ENCODE peak calls at places on chromosomes 2 and 18, in ten cellular contexts. One of them, this sample, is unnamed.

GRCh38 chr18:44067201-44067600 is 613.5 kb upstream of the SETBP1 start:
- DNase-seq in breast epithelium: no peak
- DNase-seq in mammary epithelial cell: no peak
- DNase-seq in pancreas: no peak
- DNase-seq in left ventricle myocardium inferior: no peak
- DNase-seq in AG04450: no peak
- DNase-seq in neuronal stem cell: no peak
- DNase-seq in AG04449: no peak
- DNase-seq in astrocyte of the spinal cord: no peak
- DNase-seq in tibial artery: no peak
- DNase-seq in this sample: no peak

GRCh38 chr2:53058526-53058925 is 709.1 kb upstream of the CHAC2 start:
- DNase-seq in breast epithelium: no peak
- DNase-seq in mammary epithelial cell: peak
- DNase-seq in pancreas: no peak
- DNase-seq in left ventricle myocardium inferior: no peak
- DNase-seq in AG04450: no peak
- DNase-seq in neuronal stem cell: no peak
- DNase-seq in AG04449: no peak
- DNase-seq in astrocyte of the spinal cord: peak
- DNase-seq in tibial artery: no peak
- DNase-seq in this sample: no peak

GRCh38 chr2:213022987-213023386 is 128.4 kb downstream of the IKZF2 start:
- DNase-seq in breast epithelium: no peak
- DNase-seq in mammary epithelial cell: no peak
- DNase-seq in pancreas: no peak
- DNase-seq in left ventricle myocardium inferior: no peak
- DNase-seq in AG04450: no peak
- DNase-seq in neuronal stem cell: no peak
- DNase-seq in AG04449: no peak
- DNase-seq in astrocyte of the spinal cord: no peak
- DNase-seq in tibial artery: no peak
- DNase-seq in this sample: no peak

GRCh38 chr2:887639-888038 is 63.0 kb upstream of the SNTG2 start:
- DNase-seq in breast epithelium: no peak
- DNase-seq in mammary epithelial cell: no peak
- DNase-seq in pancreas: no peak
- DNase-seq in left ventricle myocardium inferior: no peak
- DNase-seq in AG04450: no peak
- DNase-seq in neuronal stem cell: no peak
- DNase-seq in AG04449: no peak
- DNase-seq in astrocyte of the spinal cord: no peak
- DNase-seq in tibial artery: no peak
- DNase-seq in this sample: no peak

GRCh38 chr2:24919977-24920812 is at the start of gene ADCY3:
- DNase-seq in breast epithelium: peak
- DNase-seq in mammary epithelial cell: peak
- DNase-seq in pancreas: no peak
- DNase-seq in left ventricle myocardium inferior: peak
- DNase-seq in AG04450: no peak
- DNase-seq in neuronal stem cell: peak
- DNase-seq in AG04449: no peak
- DNase-seq in astrocyte of the spinal cord: no peak
- DNase-seq in tibial artery: no peak
- DNase-seq in this sample: peak

GRCh38 chr2:70834881-70835280 is 735 bp downstream of the CD207 start:
- DNase-seq in breast epithelium: no peak
- DNase-seq in mammary epithelial cell: no peak
- DNase-seq in pancreas: no peak
- DNase-seq in left ventricle myocardium inferior: no peak
- DNase-seq in AG04450: no peak
- DNase-seq in neuronal stem cell: no peak
- DNase-seq in AG04449: no peak
- DNase-seq in astrocyte of the spinal cord: no peak
- DNase-seq in tibial artery: no peak
- DNase-seq in this sample: no peak

GRCh38 chr2:139825726-139826125 is 1045.5 kb upstream of the NXPH2 start:
- DNase-seq in breast epithelium: no peak
- DNase-seq in mammary epithelial cell: peak
- DNase-seq in pancreas: no peak
- DNase-seq in left ventricle myocardium inferior: no peak
- DNase-seq in AG04450: no peak
- DNase-seq in neuronal stem cell: no peak
- DNase-seq in AG04449: no peak
- DNase-seq in astrocyte of the spinal cord: no peak
- DNase-seq in tibial artery: no peak
- DNase-seq in this sample: no peak

GRCh38 chr18:75937306-75937705 is 509.8 kb upstream of the SMIM21 start:
- DNase-seq in breast epithelium: no peak
- DNase-seq in mammary epithelial cell: no peak
- DNase-seq in pancreas: no peak
- DNase-seq in left ventricle myocardium inferior: no peak
- DNase-seq in AG04450: no peak
- DNase-seq in neuronal stem cell: no peak
- DNase-seq in AG04449: no peak
- DNase-seq in astrocyte of the spinal cord: no peak
- DNase-seq in tibial artery: no peak
- DNase-seq in this sample: no peak

GRCh38 chr18:46740046-46740445 is 16.8 kb downstream of the ST8SIA5 start:
- DNase-seq in breast epithelium: no peak
- DNase-seq in mammary epithelial cell: no peak
- DNase-seq in pancreas: no peak
- DNase-seq in left ventricle myocardium inferior: no peak
- DNase-seq in AG04450: no peak
- DNase-seq in neuronal stem cell: no peak
- DNase-seq in AG04449: no peak
- DNase-seq in astrocyte of the spinal cord: no peak
- DNase-seq in tibial artery: no peak
- DNase-seq in this sample: no peak

GRCh38 chr2:121529439-121530209 is 1.1 kb upstream of the RNU4ATAC start:
- DNase-seq in breast epithelium: no peak
- DNase-seq in mammary epithelial cell: no peak
- DNase-seq in pancreas: peak
- DNase-seq in left ventricle myocardium inferior: peak
- DNase-seq in AG04450: peak
- DNase-seq in neuronal stem cell: peak
- DNase-seq in AG04449: no peak
- DNase-seq in astrocyte of the spinal cord: peak
- DNase-seq in tibial artery: peak
- DNase-seq in this sample: peak

GRCh38 chr18:50820901-50821520 is 1.2 kb upstream of the MRO start:
- DNase-seq in breast epithelium: no peak
- DNase-seq in mammary epithelial cell: no peak
- DNase-seq in pancreas: no peak
- DNase-seq in left ventricle myocardium inferior: no peak
- DNase-seq in AG04450: no peak
- DNase-seq in neuronal stem cell: no peak
- DNase-seq in AG04449: no peak
- DNase-seq in astrocyte of the spinal cord: no peak
- DNase-seq in tibial artery: no peak
- DNase-seq in this sample: no peak

GRCh38 chr2:67259581-67260347 is 137.4 kb upstream of the ETAA1 start:
- DNase-seq in breast epithelium: no peak
- DNase-seq in mammary epithelial cell: peak
- DNase-seq in pancreas: peak
- DNase-seq in left ventricle myocardium inferior: peak
- DNase-seq in AG04450: peak
- DNase-seq in neuronal stem cell: no peak
- DNase-seq in AG04449: peak
- DNase-seq in astrocyte of the spinal cord: peak
- DNase-seq in tibial artery: peak
- DNase-seq in this sample: no peak

GRCh38 chr2:176063958-176064357 is 19.8 kb downstream of the EVX2 start:
- DNase-seq in breast epithelium: no peak
- DNase-seq in mammary epithelial cell: no peak
- DNase-seq in pancreas: no peak
- DNase-seq in left ventricle myocardium inferior: no peak
- DNase-seq in AG04450: no peak
- DNase-seq in neuronal stem cell: no peak
- DNase-seq in AG04449: no peak
- DNase-seq in astrocyte of the spinal cord: no peak
- DNase-seq in tibial artery: no peak
- DNase-seq in this sample: no peak

GRCh38 chr2:143110759-143111428 is 18.3 kb upstream of the ARHGAP15 start:
- DNase-seq in breast epithelium: peak
- DNase-seq in mammary epithelial cell: peak
- DNase-seq in pancreas: peak
- DNase-seq in left ventricle myocardium inferior: peak
- DNase-seq in AG04450: peak
- DNase-seq in neuronal stem cell: peak
- DNase-seq in AG04449: peak
- DNase-seq in astrocyte of the spinal cord: peak
- DNase-seq in tibial artery: peak
- DNase-seq in this sample: peak

GRCh38 chr2:47984041-47984440 is 77.7 kb upstream of the FBXO11 start:
- DNase-seq in breast epithelium: no peak
- DNase-seq in mammary epithelial cell: no peak
- DNase-seq in pancreas: no peak
- DNase-seq in left ventricle myocardium inferior: no peak
- DNase-seq in AG04450: no peak
- DNase-seq in neuronal stem cell: no peak
- DNase-seq in AG04449: no peak
- DNase-seq in astrocyte of the spinal cord: peak
- DNase-seq in tibial artery: no peak
- DNase-seq in this sample: no peak

GRCh38 chr18:57802869-57803118 is 321 bp downstream of the ATP8B1 start:
- DNase-seq in breast epithelium: no peak
- DNase-seq in mammary epithelial cell: no peak
- DNase-seq in pancreas: no peak
- DNase-seq in left ventricle myocardium inferior: no peak
- DNase-seq in AG04450: no peak
- DNase-seq in neuronal stem cell: no peak
- DNase-seq in AG04449: no peak
- DNase-seq in astrocyte of the spinal cord: no peak
- DNase-seq in tibial artery: no peak
- DNase-seq in this sample: no peak

DNA sequence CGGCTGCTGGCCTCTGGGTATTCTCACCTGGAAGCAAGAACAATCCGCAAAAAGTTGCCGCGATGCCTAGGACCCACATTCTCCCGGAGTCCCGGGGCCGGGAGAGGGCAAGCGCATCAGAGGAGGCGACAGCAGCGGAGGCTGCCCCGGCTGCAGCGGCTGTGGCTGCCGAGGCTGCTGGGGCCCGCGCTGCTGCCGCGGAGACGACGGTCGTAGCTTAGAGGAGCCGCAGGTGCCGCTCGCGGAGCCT is 226 bp downstream of the LYPD1 start:
- DNase-seq in breast epithelium: no peak
- DNase-seq in mammary epithelial cell: peak
- DNase-seq in pancreas: no peak
- DNase-seq in left ventricle myocardium inferior: no peak
- DNase-seq in AG04450: no peak
- DNase-seq in neuronal stem cell: peak
- DNase-seq in AG04449: no peak
- DNase-seq in astrocyte of the spinal cord: peak
- DNase-seq in tibial artery: no peak
- DNase-seq in this sample: peak
- H3K4me3 ChIP-seq in breast epithelium: peak
- H3K4me3 ChIP-seq in mammary epithelial cell: peak
- H3K4me3 ChIP-seq in pancreas: peak
- H3K4me3 ChIP-seq in left ventricle myocardium inferior: peak
- H3K4me3 ChIP-seq in AG04450: peak
- H3K4me3 ChIP-seq in neuronal stem cell: peak
- H3K4me3 ChIP-seq in AG04449: peak
- H3K4me3 ChIP-seq in astrocyte of the spinal cord: peak
- H3K4me3 ChIP-seq in tibial artery: peak
- H3K4me3 ChIP-seq in this sample: peak

GRCh38 chr18:32868424-32868823 is 95.6 kb upstream of the KLHL14 start:
- DNase-seq in breast epithelium: no peak
- DNase-seq in mammary epithelial cell: no peak
- DNase-seq in pancreas: no peak
- DNase-seq in left ventricle myocardium inferior: no peak
- DNase-seq in AG04450: no peak
- DNase-seq in neuronal stem cell: no peak
- DNase-seq in AG04449: no peak
- DNase-seq in astrocyte of the spinal cord: no peak
- DNase-seq in tibial artery: no peak
- DNase-seq in this sample: no peak
- H3K4me3 ChIP-seq in breast epithelium: no peak
- H3K4me3 ChIP-seq in mammary epithelial cell: no peak
- H3K4me3 ChIP-seq in pancreas: no peak
- H3K4me3 ChIP-seq in left ventricle myocardium inferior: no peak
- H3K4me3 ChIP-seq in AG04450: no peak
- H3K4me3 ChIP-seq in neuronal stem cell: no peak
- H3K4me3 ChIP-seq in AG04449: no peak
- H3K4me3 ChIP-seq in astrocyte of the spinal cord: no peak
- H3K4me3 ChIP-seq in tibial artery: no peak
- H3K4me3 ChIP-seq in this sample: no peak

GRCh38 chr2:240906911-240907590 is 915 bp downstream of the CROCC2 start:
- DNase-seq in breast epithelium: no peak
- DNase-seq in mammary epithelial cell: no peak
- DNase-seq in pancreas: no peak
- DNase-seq in left ventricle myocardium inferior: no peak
- DNase-seq in AG04450: no peak
- DNase-seq in neuronal stem cell: no peak
- DNase-seq in AG04449: no peak
- DNase-seq in astrocyte of the spinal cord: no peak
- DNase-seq in tibial artery: no peak
- DNase-seq in this sample: no peak

GRCh38 chr2:240905176-240905781 is 857 bp upstream of the CROCC2 start:
- DNase-seq in breast epithelium: no peak
- DNase-seq in mammary epithelial cell: no peak
- DNase-seq in pancreas: no peak
- DNase-seq in left ventricle myocardium inferior: no peak
- DNase-seq in AG04450: no peak
- DNase-seq in neuronal stem cell: no peak
- DNase-seq in AG04449: no peak
- DNase-seq in astrocyte of the spinal cord: no peak
- DNase-seq in tibial artery: no peak
- DNase-seq in this sample: no peak

GRCh38 chr2:240904216-240905175 is 1.6 kb upstream of the CROCC2 start:
- DNase-seq in breast epithelium: no peak
- DNase-seq in mammary epithelial cell: no peak
- DNase-seq in pancreas: no peak
- DNase-seq in left ventricle myocardium inferior: peak
- DNase-seq in AG04450: no peak
- DNase-seq in neuronal stem cell: no peak
- DNase-seq in AG04449: no peak
- DNase-seq in astrocyte of the spinal cord: no peak
- DNase-seq in tibial artery: no peak
- DNase-seq in this sample: no peak

GRCh38 chr2:240903191-240904060 is 2.7 kb upstream of the CROCC2 start:
- DNase-seq in breast epithelium: no peak
- DNase-seq in mammary epithelial cell: no peak
- DNase-seq in pancreas: no peak
- DNase-seq in left ventricle myocardium inferior: peak
- DNase-seq in AG04450: no peak
- DNase-seq in neuronal stem cell: no peak
- DNase-seq in AG04449: no peak
- DNase-seq in astrocyte of the spinal cord: no peak
- DNase-seq in tibial artery: no peak
- DNase-seq in this sample: no peak

GRCh38 chr2:240906141-240906910 is at the start of gene CROCC2:
- DNase-seq in breast epithelium: no peak
- DNase-seq in mammary epithelial cell: no peak
- DNase-seq in pancreas: no peak
- DNase-seq in left ventricle myocardium inferior: no peak
- DNase-seq in AG04450: no peak
- DNase-seq in neuronal stem cell: no peak
- DNase-seq in AG04449: no peak
- DNase-seq in astrocyte of the spinal cord: no peak
- DNase-seq in tibial artery: no peak
- DNase-seq in this sample: no peak
- H3K4me3 ChIP-seq in breast epithelium: no peak
- H3K4me3 ChIP-seq in mammary epithelial cell: no peak
- H3K4me3 ChIP-seq in pancreas: no peak
- H3K4me3 ChIP-seq in left ventricle myocardium inferior: no peak
- H3K4me3 ChIP-seq in AG04450: no peak
- H3K4me3 ChIP-seq in neuronal stem cell: peak
- H3K4me3 ChIP-seq in AG04449: no peak
- H3K4me3 ChIP-seq in astrocyte of the spinal cord: no peak
- H3K4me3 ChIP-seq in tibial artery: no peak
- H3K4me3 ChIP-seq in this sample: no peak

GRCh38 chr2:68755071-68755470 is 20.5 kb downstream of the ARHGAP25 start:
- DNase-seq in breast epithelium: no peak
- DNase-seq in mammary epithelial cell: no peak
- DNase-seq in pancreas: no peak
- DNase-seq in left ventricle myocardium inferior: no peak
- DNase-seq in AG04450: no peak
- DNase-seq in neuronal stem cell: no peak
- DNase-seq in AG04449: no peak
- DNase-seq in astrocyte of the spinal cord: no peak
- DNase-seq in tibial artery: no peak
- DNase-seq in this sample: no peak
- H3K4me3 ChIP-seq in breast epithelium: no peak
- H3K4me3 ChIP-seq in mammary epithelial cell: no peak
- H3K4me3 ChIP-seq in pancreas: no peak
- H3K4me3 ChIP-seq in left ventricle myocardium inferior: no peak
- H3K4me3 ChIP-seq in AG04450: no peak
- H3K4me3 ChIP-seq in neuronal stem cell: no peak
- H3K4me3 ChIP-seq in AG04449: no peak
- H3K4me3 ChIP-seq in astrocyte of the spinal cord: no peak
- H3K4me3 ChIP-seq in tibial artery: no peak
- H3K4me3 ChIP-seq in this sample: no peak